ENCODE peak calls at places on chromosome 21, in four cellular contexts. X is uterus; P is psoas muscle; E is CD8-positive, alpha-beta T cell. V is an unnamed sample. For H3K4me1, the result is how much of the 10 kb centered on the place peaks cover.

GRCh38 chr21:23695449-23695848 is 1911.8 kb downstream of the MRPL39 start:
- DNase-seq in X (no peak), P (no peak), E (no peak), V (no peak)

GRCh38 chr21:10464975-10465374 is 56.4 kb upstream of the TPTE start:
- DNase-seq in X (no peak), P (no peak), E (no peak), V (no peak)

GRCh38 chr21:46084709-46085108 is 13.2 kb upstream of the COL6A2 start:
- DNase-seq in X (no peak), P (peak), E (no peak), V (peak)

GRCh38 chr21:39660191-39660590 is 47.5 kb downstream of the B3GALT5 start:
- DNase-seq in X (no peak), P (no peak), E (no peak), V (no peak)

GRCh38 chr21:38712076-38712475 is 93.7 kb upstream of the ETS2 start:
- DNase-seq in X (peak), P (no peak), E (no peak), V (no peak)

GRCh38 chr21:18411565-18411964 is 8.0 kb upstream of the TMPRSS15 start:
- DNase-seq in X (no peak), P (no peak), E (no peak), V (no peak)

GRCh38 chr21:25456672-25457071 is 150.6 kb downstream of the MRPL39 start:
- DNase-seq in X (no peak), P (no peak), E (no peak), V (no peak)

GRCh38 chr21:36718951-36719501 is 20.1 kb downstream of the SIM2 start:
- DNase-seq in X (no peak), P (no peak), E (no peak), V (no peak)

GRCh38 chr21:39620856-39621255 is 8.1 kb downstream of the B3GALT5 start:
- DNase-seq in X (no peak), P (no peak), E (no peak), V (no peak)

GRCh38 chr21:38766987-38767722 is 38.6 kb upstream of the ETS2 start:
- DNase-seq in X (no peak), P (no peak), E (peak), V (no peak)

GRCh38 chr21:37220981-37221664 is 46.0 kb downstream of the VPS26C start:
- DNase-seq in X (peak), P (peak), E (peak), V (peak)

GRCh38 chr21:37348664-37349063 is 17.9 kb upstream of the DYRK1A start:
- DNase-seq in X (no peak), P (no peak), E (no peak), V (no peak)

GRCh38 chr21:38293765-38294164 is 37.0 kb downstream of the KCNJ15 start:
- DNase-seq in X (no peak), P (no peak), E (no peak), V (no peak)

GRCh38 chr21:30227128-30227527 is 11.2 kb upstream of the CLDN8 start:
- DNase-seq in X (no peak), P (no peak), E (no peak), V (no peak)

GRCh38 chr21:25934771-25935224 is 200.0 kb downstream of the GABPA start:
- DNase-seq in X (peak), P (peak), E (no peak), V (peak)

GRCh38 chr21:29825936-29826335 is 113.9 kb downstream of the GRIK1 start:
- DNase-seq in X (no peak), P (no peak), E (no peak), V (no peak)

GRCh38 chr21:37821791-37822450 is 94.3 kb downstream of the KCNJ6 start:
- DNase-seq in X (no peak), P (no peak), E (no peak), V (no peak)

GRCh38 chr21:46509760-46510159 is 51.1 kb downstream of the DIP2A start:
- DNase-seq in X (no peak), P (no peak), E (no peak), V (peak)

GRCh38 chr21:25776440-25776839 is 41.7 kb downstream of the GABPA start:
- DNase-seq in X (no peak), P (no peak), E (no peak), V (no peak)

GRCh38 chr21:25626752-25627151 is 12.3 kb upstream of the JAM2 start:
- DNase-seq in X (no peak), P (no peak), E (no peak), V (no peak)

GRCh38 chr21:25459993-25460392 is 147.3 kb downstream of the MRPL39 start:
- DNase-seq in X (no peak), P (no peak), E (no peak), V (no peak)

GRCh38 chr21:39373634-39374033 is 24.7 kb upstream of the HMGN1 start:
- DNase-seq in X (no peak), P (no peak), E (peak), V (no peak)

GRCh38 chr21:45935628-45936027 is 45.9 kb upstream of the COL6A1 start:
- DNase-seq in X (no peak), P (peak), E (no peak), V (no peak)

GRCh38 chr21:36630485-36631206 is 68.3 kb upstream of the SIM2 start:
- DNase-seq in X (no peak), P (no peak), E (peak), V (peak)

GRCh38 chr21:31343680-31344480 is at the start of gene TIAM1:
- DNase-seq in X (peak), P (peak), E (no peak), V (peak)

GRCh38 chr21:31898898-31899630 is 26.2 kb downstream of the HUNK start:
- DNase-seq in X (no peak), P (no peak), E (no peak), V (no peak)

GRCh38 chr21:32257952-32258785 is 20.7 kb downstream of the MIS18A start:
- DNase-seq in X (peak), P (peak), E (no peak), V (peak)

GRCh38 chr21:33289199-33289819 is 23.1 kb downstream of the IL10RB start:
- DNase-seq in X (no peak), P (no peak), E (no peak), V (no peak)

GRCh38 chr21:33281101-33281652 is 15.0 kb downstream of the IL10RB start:
- DNase-seq in X (no peak), P (no peak), E (no peak), V (no peak)

GRCh38 chr21:33290441-33290840 is 24.3 kb downstream of the IL10RB start:
- DNase-seq in X (no peak), P (no peak), E (no peak), V (no peak)

GRCh38 chr21:33286600-33287456 is 20.7 kb downstream of the IL10RB start:
- DNase-seq in X (peak), P (no peak), E (no peak), V (peak)

GRCh38 chr21:33286076-33286475 is 19.9 kb downstream of the IL10RB start:
- DNase-seq in X (no peak), P (no peak), E (no peak), V (no peak)
- H3K4me1 ChIP-seq in X (under half), P (under half), E (under half), V (under half)

GRCh38 chr21:44303490-44303981 is 3.7 kb downstream of the PFKL start:
- DNase-seq in X (no peak), P (no peak), E (no peak), V (no peak)
- H3K4me1 ChIP-seq in X (under half), P (under half), E (under half), V (under half)

DNA sequence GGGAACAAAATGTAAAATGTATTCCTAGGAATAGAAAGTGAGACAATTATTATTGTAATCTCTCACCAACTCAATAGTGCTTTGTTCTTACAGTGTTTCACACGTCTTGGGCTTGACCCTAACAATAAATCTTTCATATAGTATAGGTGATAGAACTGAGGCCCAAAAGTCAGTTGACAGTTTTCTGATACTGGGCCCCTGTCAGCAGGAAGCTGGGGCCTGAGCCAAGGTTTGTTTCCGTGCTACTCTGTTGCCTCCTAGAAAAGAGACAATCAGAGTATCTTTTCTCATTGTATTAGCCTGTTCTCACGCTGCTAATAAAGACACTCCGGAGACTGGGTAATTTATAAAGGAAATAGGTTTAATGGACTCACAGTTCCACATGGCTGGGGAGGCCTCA is 5.0 kb downstream of the RRP1B start:
- DNase-seq in X (no peak), P (no peak), E (no peak), V (no peak)
- H3K4me1 ChIP-seq in X (under half), P (under half), E (under half), V (under half)

DNA sequence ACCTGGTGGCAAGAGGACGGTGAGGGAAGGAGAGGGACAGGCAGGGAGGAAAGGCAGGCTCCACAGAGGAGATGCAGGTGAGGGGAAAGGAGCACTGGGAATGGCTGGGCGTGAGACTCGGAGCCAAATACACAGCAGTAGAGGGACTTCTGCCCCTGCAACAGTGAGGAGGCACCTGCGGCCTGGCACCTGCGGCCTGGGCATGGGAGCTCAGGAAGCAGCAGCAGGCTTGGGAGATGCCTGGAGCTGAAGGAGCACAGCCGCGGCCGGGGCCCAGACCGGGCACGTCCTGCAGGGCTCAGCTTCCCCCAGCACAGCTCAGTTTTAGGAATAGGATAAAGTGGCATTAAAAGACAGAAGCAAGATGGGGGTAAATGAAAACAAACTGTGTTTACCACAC is 20.9 kb upstream of the TSPEAR start:
- DNase-seq in X (no peak), P (no peak), E (no peak), V (no peak)
- H3K4me1 ChIP-seq in X (under half), P (under half), E (under half), V (under half)

DNA sequence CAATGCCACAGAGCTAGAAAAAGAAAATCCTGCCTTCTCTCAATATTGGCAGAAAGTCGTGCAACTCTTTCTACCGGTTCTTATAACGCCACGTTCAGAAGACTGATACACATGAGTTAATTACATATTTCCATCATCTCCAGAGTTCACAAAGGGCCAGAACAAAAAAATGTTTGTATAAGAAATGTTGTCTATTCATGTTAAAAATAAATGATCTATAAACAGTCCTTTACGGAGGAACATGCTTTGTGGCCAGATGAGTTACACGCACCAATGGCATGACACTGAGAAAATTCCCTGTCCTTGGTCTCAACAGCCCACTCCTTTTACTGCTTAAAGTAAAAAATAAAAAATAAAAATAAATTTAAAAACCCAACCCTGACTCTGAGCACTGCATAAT is 29.5 kb downstream of the C2CD2 start:
- DNase-seq in X (no peak), P (no peak), E (no peak), V (no peak)
- H3K4me1 ChIP-seq in X (under half), P (under half), E (under half), V (under half)

GRCh38 chr21:41758550-41758949 is 8.3 kb downstream of the RIPK4 start:
- DNase-seq in X (no peak), P (no peak), E (no peak), V (no peak)
- H3K4me1 ChIP-seq in X (under half), P (under half), E (under half), V (under half)

GRCh38 chr21:41029573-41029972 is 138.4 kb upstream of the BACE2 start:
- DNase-seq in X (no peak), P (no peak), E (no peak), V (no peak)
- H3K4me1 ChIP-seq in X (under half), P (under half), E (under half), V (under half)

GRCh38 chr21:14538477-14538876 is 7.6 kb downstream of the SAMSN1 start:
- DNase-seq in X (no peak), P (no peak), E (no peak), V (no peak)
- H3K4me1 ChIP-seq in X (under half), P (under half), E (under half), V (under half)

GRCh38 chr21:35024071-35024420 is 25.1 kb downstream of the RUNX1 start:
- DNase-seq in X (no peak), P (no peak), E (no peak), V (no peak)

GRCh38 chr21:35026153-35026499 is 23.0 kb downstream of the RUNX1 start:
- DNase-seq in X (no peak), P (no peak), E (no peak), V (no peak)

GRCh38 chr21:35025206-35026152 is 23.6 kb downstream of the RUNX1 start:
- DNase-seq in X (no peak), P (no peak), E (no peak), V (no peak)

GRCh38 chr21:35023396-35024070 is 25.6 kb downstream of the RUNX1 start:
- DNase-seq in X (no peak), P (no peak), E (no peak), V (no peak)

DNA sequence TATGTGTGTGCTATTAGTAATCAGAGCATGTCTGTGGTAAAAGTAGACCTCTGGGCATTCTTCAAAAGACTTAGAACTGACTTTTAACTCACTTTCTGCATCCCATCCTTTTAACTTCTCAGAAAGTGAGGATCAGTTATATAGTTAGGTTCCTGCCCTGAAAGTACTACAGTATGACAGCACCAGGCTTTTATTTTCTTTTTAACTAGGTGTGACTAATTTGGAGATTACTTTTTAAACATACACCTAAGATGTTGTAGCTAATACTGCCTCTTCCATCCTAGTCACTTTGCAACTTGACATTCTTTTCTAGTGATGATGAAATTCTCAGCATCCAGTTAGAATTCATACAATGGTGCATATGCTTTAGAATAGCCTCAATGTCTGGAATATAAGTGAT is 24.6 kb downstream of the RUNX1 start:
- DNase-seq in X (no peak), P (no peak), E (no peak), V (no peak)
- H3K4me1 ChIP-seq in X (under half), P (under half), E (half or more), V (under half)

GRCh38 chr21:44701023-44701400 is 4.0 kb downstream of the KRTAP10-12 start:
- DNase-seq in X (no peak), P (no peak), E (no peak), V (peak)
- H3K4me1 ChIP-seq in X (under half), P (under half), E (under half), V (under half)

V was measured in lung.